ENCODE peak calls at places on chromosomes 7 and 10, in four cellular contexts. X is CD8-positive, alpha-beta T cell; R is HTR-8/SVneo; T is M059J. K is an unnamed sample.

GRCh38 chr7:98282727-98283126 is 1.2 kb downstream of the BRI3 start:
- DNase-seq in X (no peak), R (no peak), T (no peak), K (no peak)

GRCh38 chr10:21934307-21934706 is 69.2 kb downstream of the DNAJC1 start:
- DNase-seq in X (no peak), R (no peak), T (no peak), K (no peak)

GRCh38 chr10:18214692-18215563 is 74.7 kb downstream of the CACNB2 start:
- DNase-seq in X (no peak), R (peak), T (peak), K (no peak)

GRCh38 chr7:4099651-4100050 is 582.4 kb upstream of the FOXK1 start:
- DNase-seq in X (no peak), R (no peak), T (no peak), K (no peak)

GRCh38 chr10:6929157-6929830 is 349.2 kb upstream of the PRKCQ start:
- DNase-seq in X (no peak), R (no peak), T (no peak), K (no peak)

GRCh38 chr7:45215611-45216062 is 58.0 kb downstream of the RAMP3 start:
- DNase-seq in X (no peak), R (no peak), T (no peak), K (no peak)

GRCh38 chr7:145624618-145625017 is 492.0 kb upstream of the CNTNAP2 start:
- DNase-seq in X (no peak), R (no peak), T (peak), K (no peak)

GRCh38 chr10:93383562-93383981 is 98.6 kb downstream of the MYOF start:
- DNase-seq in X (no peak), R (peak), T (peak), K (no peak)

GRCh38 chr7:29243777-29244655 is 49.4 kb downstream of the CHN2 start:
- DNase-seq in X (no peak), R (no peak), T (no peak), K (peak)

GRCh38 chr10:31030216-31030615 is 1.4 kb downstream of the ZNF438 start:
- DNase-seq in X (no peak), R (no peak), T (no peak), K (no peak)

GRCh38 chr7:11379641-11380040 is 406.0 kb downstream of the PHF14 start:
- DNase-seq in X (no peak), R (no peak), T (peak), K (no peak)

K was measured in T-helper 2 cell.